ENCODE peak calls at places on chromosomes 11 and 22, in four cellular contexts. O is NCI-H2081, E is brain pericyte, C is B cell. V is an unnamed sample.

GRCh38 chr11:58576792-58577440 is 1.3 kb upstream of the LPXN start:
- DNase-seq in E (no peak), C (peak; percentile 19), O (peak; percentile 6), V (no peak)

GRCh38 chr11:75734491-75735180 is 17.0 kb downstream of the MOGAT2 start:
- DNase-seq in E (no peak), C (no peak), O (no peak), V (no peak)

GRCh38 chr22:43905681-43906080 is 13.9 kb upstream of the PNPLA5 start:
- DNase-seq in O (no peak), E (no peak), C (no peak), V (no peak)

GRCh38 chr11:79971255-79971654 is 530.4 kb upstream of the TENM4 start:
- DNase-seq in C (no peak), O (no peak), E (no peak), V (no peak)

GRCh38 chr11:110134120-110134519 is 40.9 kb downstream of the ZC3H12C start:
- DNase-seq in C (no peak), E (no peak), O (peak; percentile 93), V (no peak)

GRCh38 chr11:73252577-73253191 is 19.5 kb upstream of the P2RY6 start:
- DNase-seq in O (no peak), E (no peak), C (no peak), V (no peak)

GRCh38 chr11:123084454-123084853 is 22.5 kb upstream of the HSPA8 start:
- DNase-seq in O (no peak), C (no peak), E (no peak), V (no peak)

GRCh38 chr22:48380016-48380665 is 1447.5 kb downstream of the BRD1 start:
- DNase-seq in C (no peak), E (no peak), O (no peak), V (no peak)

GRCh38 chr11:59429924-59430516 is 3.8 kb upstream of the OR5A2 start:
- DNase-seq in O (peak; percentile 50), E (no peak), C (peak; percentile 83), V (peak; percentile 62)

GRCh38 chr11:83087035-83087434 is 15.3 kb upstream of the RAB30 start:
- DNase-seq in C (no peak), E (no peak), O (peak; percentile 83), V (no peak)

GRCh38 chr11:66546368-66546965 is at the start of gene ACTN3:
- DNase-seq in E (no peak), O (no peak), C (no peak), V (peak; percentile 53)

GRCh38 chr11:27694992-27695391 is 5.3 kb downstream of the BDNF start:
- DNase-seq in C (no peak), E (no peak), O (peak; percentile 18), V (no peak)

GRCh38 chr11:111459506-111460270 is 52.5 kb downstream of the BTG4 start:
- DNase-seq in C (no peak), O (no peak), E (no peak), V (no peak)

GRCh38 chr11:3136542-3137455 is 28.3 kb downstream of the OSBPL5 start:
- DNase-seq in E (no peak), O (no peak), C (no peak), V (no peak)

GRCh38 chr11:103652013-103652412 is 384.4 kb upstream of the DDI1 start:
- DNase-seq in C (no peak), E (no peak), O (no peak), V (no peak)

GRCh38 chr11:87326594-87326993 is 288.9 kb downstream of the TMEM135 start:
- DNase-seq in O (no peak), E (no peak), C (no peak), V (no peak)

GRCh38 chr11:16026849-16027248 is 329.5 kb downstream of the SOX6 start:
- DNase-seq in C (no peak), E (no peak), O (no peak), V (no peak)

V was measured in GM10248.